ENCODE peak calls at places on chromosomes 16 and 17, in five cellular contexts. W is brain microvascular endothelial cell, P is uterus, V is heart left ventricle, U is cardiac muscle cell. Z is an unnamed sample.

GRCh38 chr17:61556224-61557188 is 34.5 kb downstream of the NACA2 start:
- DNase-seq in W (no peak), P (no peak), V (no peak), U (no peak), Z (no peak)

GRCh38 chr17:51228177-51228576 is 31.7 kb downstream of the MBTD1 start:
- DNase-seq in W (peak; percentile 22), P (no peak), V (no peak), U (no peak), Z (no peak)

GRCh38 chr16:35409503-35409902 is 1950.1 kb downstream of the TP53TG3F start:
- DNase-seq in W (no peak), P (no peak), V (no peak), U (no peak), Z (no peak)

GRCh38 chr17:80248894-80249710 is 11.6 kb upstream of the RNF213 start:
- DNase-seq in W (no peak), P (no peak), V (no peak), U (no peak), Z (no peak)

GRCh38 chr16:50046853-50047252 is 18.9 kb upstream of the HEATR3 start:
- DNase-seq in W (no peak), P (no peak), V (no peak), U (no peak), Z (no peak)

GRCh38 chr16:50818380-50818779 is 76.5 kb downstream of the CYLD start:
- DNase-seq in W (no peak), P (no peak), V (no peak), U (no peak), Z (no peak)

GRCh38 chr17:32551186-32551955 is 64.6 kb downstream of the CDK5R1 start:
- DNase-seq in W (peak; percentile 46), P (no peak), V (no peak), U (no peak), Z (no peak)

GRCh38 chr17:29212681-29213121 is 32.5 kb upstream of the MYO18A start:
- DNase-seq in W (no peak), P (no peak), V (no peak), U (no peak), Z (no peak)

GRCh38 chr17:58232707-58233156 is 5.7 kb upstream of the LPO start:
- DNase-seq in W (peak; percentile 95), P (no peak), V (no peak), U (no peak), Z (no peak)

GRCh38 chr16:53744449-53744848 is 40.5 kb downstream of the FTO start:
- DNase-seq in W (no peak), P (no peak), V (no peak), U (no peak), Z (no peak)

GRCh38 chr17:68423251-68423650 is 34.0 kb downstream of the WIPI1 start:
- DNase-seq in W (no peak), P (no peak), V (no peak), U (no peak), Z (no peak)

GRCh38 chr17:43891851-43892671 is 15.3 kb downstream of the MPP2 start:
- DNase-seq in W (no peak), P (no peak), V (no peak), U (no peak), Z (no peak)

GRCh38 chr17:48954300-48954755 is 9.7 kb upstream of the SNF8 start:
- DNase-seq in W (peak; percentile 40), P (no peak), V (no peak), U (peak; percentile 73), Z (no peak)

GRCh38 chr17:45841883-45842525 is 2.7 kb upstream of the SPPL2C start:
- DNase-seq in W (no peak), P (no peak), V (no peak), U (no peak), Z (no peak)

GRCh38 chr17:16911141-16911937 is 60.6 kb downstream of the TNFRSF13B start:
- DNase-seq in W (no peak), P (peak; percentile 32), V (no peak), U (no peak), Z (no peak)

GRCh38 chr17:80380068-80381061 is 34.6 kb upstream of the ENDOV start:
- DNase-seq in W (no peak), P (no peak), V (no peak), U (no peak), Z (no peak)

GRCh38 chr17:74916136-74916850 is 6.8 kb downstream of the USH1G start:
- DNase-seq in W (no peak), P (no peak), V (peak; percentile 40), U (no peak), Z (no peak)

GRCh38 chr16:54210437-54211081 is 76.0 kb downstream of the IRX3 start:
- DNase-seq in W (no peak), P (no peak), V (no peak), U (no peak), Z (no peak)

GRCh38 chr16:15690296-15690695 is 40.3 kb downstream of the NDE1 start:
- DNase-seq in W (peak; percentile 65), P (no peak), V (no peak), U (no peak), Z (no peak)

GRCh38 chr16:27963471-27963965 is 100.0 kb downstream of the GSG1L start:
- DNase-seq in W (no peak), P (no peak), V (no peak), U (no peak), Z (no peak)

GRCh38 chr17:2064980-2065785 is 10.3 kb downstream of the HIC1 start:
- DNase-seq in W (peak; percentile 77), P (peak; percentile 64), V (peak; percentile 79), U (no peak), Z (no peak)

GRCh38 chr17:2063306-2064146 is 8.6 kb downstream of the HIC1 start:
- DNase-seq in W (peak; percentile 67), P (peak; percentile 75), V (no peak), U (no peak), Z (no peak)

GRCh38 chr17:2062571-2063183 is 7.8 kb downstream of the HIC1 start:
- DNase-seq in W (peak; percentile 62), P (peak; percentile 69), V (no peak), U (peak; percentile 35), Z (no peak)

GRCh38 chr17:2064147-2064489 is 9.2 kb downstream of the HIC1 start:
- DNase-seq in W (no peak), P (peak; percentile 21), V (no peak), U (no peak), Z (no peak)

DNA sequence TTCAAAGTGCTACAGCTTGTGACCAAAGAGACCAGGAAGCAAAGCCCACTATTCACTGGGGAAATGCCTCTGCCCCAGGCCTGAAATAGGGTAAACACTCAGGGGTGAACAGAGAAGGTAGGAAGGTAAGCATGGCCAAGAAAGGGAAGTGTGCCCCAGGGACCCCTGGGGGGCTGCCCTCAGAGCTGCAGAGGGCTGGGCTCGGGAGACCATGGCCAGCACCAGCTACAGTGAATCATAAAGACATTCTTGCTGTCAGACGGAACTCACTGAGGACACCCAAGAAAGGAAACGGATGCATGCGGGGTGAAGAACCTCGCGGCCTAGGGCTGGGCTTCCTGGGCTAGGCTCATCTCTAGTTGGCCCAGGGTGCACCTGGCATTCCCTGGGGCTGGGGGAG is 9.6 kb downstream of the HIC1 start:
- DNase-seq in W (peak; percentile 52), P (peak; percentile 34), V (no peak), U (no peak), Z (no peak)
- H3K27ac ChIP-seq in W (peak overlapping the region; percentile 89), P (peak overlapping the region; percentile 99), V (peak overlapping the region; percentile 80), U (peak overlapping the region; percentile 30), Z (no peak overlapping the region)

DNA sequence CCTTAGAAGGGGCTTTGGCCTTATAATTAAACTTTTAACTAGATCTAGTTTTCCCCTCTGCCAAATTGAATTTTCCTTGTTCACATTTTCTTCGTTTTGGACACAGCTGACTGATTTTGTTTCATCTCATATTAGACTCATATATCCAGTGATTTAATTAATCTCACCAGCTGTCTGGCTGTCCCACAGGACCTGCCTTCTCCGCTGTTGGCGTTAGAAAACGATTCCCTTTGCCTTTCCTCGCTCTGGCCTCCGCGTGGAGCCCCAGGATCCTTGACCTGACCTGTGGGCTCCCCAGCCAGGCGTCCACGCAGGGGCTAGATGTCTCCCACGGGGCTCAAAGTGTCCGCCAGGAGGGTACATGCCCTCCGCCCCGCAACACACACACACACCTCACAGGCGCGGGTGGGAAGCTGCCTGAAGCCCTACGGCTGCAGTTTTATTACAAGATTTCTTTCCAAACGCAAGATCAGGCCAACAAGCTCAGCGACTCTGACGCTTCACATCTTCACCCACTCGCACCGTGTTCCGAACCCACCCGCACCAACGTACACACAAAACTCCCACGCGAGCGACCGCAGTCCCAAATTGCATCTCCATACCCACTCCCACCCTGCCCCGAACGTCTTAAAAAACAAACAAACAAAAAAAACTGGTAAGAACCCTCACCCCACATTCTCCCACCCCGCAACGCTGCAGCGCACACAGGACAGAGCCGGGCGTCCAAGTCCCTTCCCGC is 1.1 kb downstream of the RPRML start:
- DNase-seq in W (no peak), P (no peak), V (no peak), U (no peak), Z (no peak)
- H3K4me3 ChIP-seq in W (no peak overlapping the region), P (peak overlapping the region; percentile 47), V (peak overlapping the region; percentile 50), U (peak overlapping the region; percentile 46), Z (peak overlapping the region; percentile 66)

GRCh38 chr16:30997000-30997886 is 12.2 kb downstream of the HSD3B7 start:
- DNase-seq in W (peak; percentile 64), P (peak; percentile 89), V (peak; percentile 92), U (peak; percentile 68), Z (peak; percentile 75)

GRCh38 chr16:30992931-30993816 is 8.2 kb downstream of the HSD3B7 start:
- DNase-seq in W (no peak), P (no peak), V (no peak), U (no peak), Z (no peak)

GRCh38 chr16:30997887-30998711 is 12.3 kb downstream of the STX1B start:
- DNase-seq in W (peak; percentile 75), P (peak; percentile 67), V (no peak), U (no peak), Z (no peak)

GRCh38 chr16:30996324-30996999 is 11.5 kb downstream of the HSD3B7 start:
- DNase-seq in W (no peak), P (peak; percentile 53), V (no peak), U (no peak), Z (no peak)

DNA sequence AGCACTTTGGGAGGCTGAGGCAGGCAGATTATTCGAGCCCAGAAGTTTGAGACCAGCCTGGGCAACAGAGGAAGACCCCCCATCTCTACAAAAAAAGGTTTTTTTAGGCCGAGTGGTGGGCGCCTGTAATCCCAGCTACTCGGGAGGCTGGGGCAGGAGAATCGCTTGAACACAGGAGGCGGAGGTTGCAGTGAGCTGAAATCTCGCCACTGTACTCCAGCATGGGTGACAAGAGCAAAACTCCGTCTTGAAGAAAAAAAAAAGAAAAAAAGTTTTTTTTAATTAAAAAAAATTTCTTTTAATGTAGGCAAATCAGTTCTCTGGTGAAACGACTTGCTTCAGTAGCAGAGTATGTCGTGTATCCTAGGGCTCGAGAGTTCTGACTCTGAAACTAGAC is 10.9 kb downstream of the HSD3B7 start:
- DNase-seq in W (no peak), P (no peak), V (no peak), U (no peak), Z (no peak)
- H3K27ac ChIP-seq in W (no peak overlapping the region), P (peak overlapping the region; percentile 94), V (no peak overlapping the region), U (no peak overlapping the region), Z (peak overlapping the region; percentile 63)

DNA sequence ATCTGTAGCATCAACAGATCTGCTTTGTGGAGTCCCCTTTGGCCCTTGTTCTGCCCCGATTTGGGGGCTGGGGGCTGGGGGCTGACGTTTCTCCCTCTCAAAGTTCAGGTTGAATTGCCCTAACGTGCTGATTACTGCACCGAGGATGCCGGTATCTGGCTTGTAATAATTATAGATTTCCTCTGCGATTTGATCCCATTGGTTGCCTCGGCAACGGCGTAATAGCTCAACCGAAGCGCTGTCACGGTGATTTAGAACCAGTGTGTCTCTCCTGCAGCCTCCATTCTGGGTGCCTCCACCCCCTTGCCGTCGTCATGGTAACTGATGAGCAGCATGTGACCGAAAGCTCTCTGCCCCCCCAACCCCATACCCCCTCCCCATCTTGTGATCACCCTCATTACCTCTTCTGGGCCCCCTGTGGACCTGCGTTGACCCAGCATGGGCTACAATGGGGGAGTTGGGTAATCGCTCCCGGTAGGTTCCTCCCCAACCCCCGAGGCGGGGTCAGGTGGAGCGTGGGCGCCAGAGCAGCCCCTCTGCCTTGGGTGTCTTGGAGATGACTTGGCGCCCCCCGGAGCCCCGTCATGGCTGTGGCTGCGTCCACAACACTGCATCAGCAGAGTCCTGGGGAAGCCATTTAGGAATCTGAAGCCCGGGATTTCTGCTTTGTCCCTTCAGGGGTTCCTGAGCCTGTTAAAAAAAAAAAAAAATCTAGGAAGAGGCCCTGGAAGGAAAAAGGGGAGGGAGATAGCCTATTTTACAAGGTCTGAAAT is 38.4 kb downstream of the ABAT start:
- DNase-seq in W (no peak), P (no peak), V (no peak), U (no peak), Z (no peak)
- H3K4me3 ChIP-seq in W (no peak overlapping the region), P (no peak overlapping the region), V (no peak overlapping the region), U (no peak overlapping the region), Z (no peak overlapping the region)